ENCODE peak calls at places on chromosomes 3 and 15, in seven cellular contexts. One of them, this sample, is unnamed.

GRCh38 chr3:122215592-122216298 is 32.3 kb downstream of the CASR start:
- DNase-seq in WTC11: no peak
- DNase-seq in GM12865: no peak
- DNase-seq in ovary: no peak
- DNase-seq in lower leg skin: no peak
- DNase-seq in lung: no peak
- DNase-seq in A549: no peak
- DNase-seq in this sample: no peak

GRCh38 chr15:66588971-66589370 is 23.2 kb upstream of the LCTL start:
- DNase-seq in ovary: no peak
- DNase-seq in lung: no peak
- DNase-seq in GM12865: no peak
- DNase-seq in A549: no peak
- DNase-seq in lower leg skin: no peak
- DNase-seq in WTC11: peak
- DNase-seq in this sample: no peak

GRCh38 chr15:70140543-70141375 is 43.0 kb upstream of the TLE3 start:
- DNase-seq in WTC11: peak
- DNase-seq in GM12865: peak
- DNase-seq in lower leg skin: no peak
- DNase-seq in lung: peak
- DNase-seq in ovary: no peak
- DNase-seq in A549: no peak
- DNase-seq in this sample: peak

GRCh38 chr3:185685231-185686035 is 99.3 kb downstream of the SENP2 start:
- DNase-seq in lung: no peak
- DNase-seq in ovary: no peak
- DNase-seq in lower leg skin: no peak
- DNase-seq in A549: no peak
- DNase-seq in GM12865: no peak
- DNase-seq in WTC11: no peak
- DNase-seq in this sample: no peak

GRCh38 chr3:58008140-58009025 is at the start of gene FLNB:
- DNase-seq in GM12865: peak
- DNase-seq in lower leg skin: no peak
- DNase-seq in A549: peak
- DNase-seq in lung: peak
- DNase-seq in ovary: peak
- DNase-seq in WTC11: peak
- DNase-seq in this sample: peak

GRCh38 chr3:27960133-27960532 is 238.0 kb upstream of the EOMES start:
- DNase-seq in lower leg skin: no peak
- DNase-seq in lung: no peak
- DNase-seq in A549: no peak
- DNase-seq in GM12865: no peak
- DNase-seq in ovary: no peak
- DNase-seq in WTC11: no peak
- DNase-seq in this sample: no peak

GRCh38 chr3:162492446-162493081 is 996.0 kb downstream of the OTOL1 start:
- DNase-seq in WTC11: no peak
- DNase-seq in lower leg skin: no peak
- DNase-seq in ovary: no peak
- DNase-seq in A549: peak
- DNase-seq in GM12865: no peak
- DNase-seq in lung: no peak
- DNase-seq in this sample: no peak

GRCh38 chr3:161221881-161222600 is 930 bp downstream of the NMD3 start:
- DNase-seq in lung: no peak
- DNase-seq in lower leg skin: no peak
- DNase-seq in ovary: no peak
- DNase-seq in GM12865: peak
- DNase-seq in A549: no peak
- DNase-seq in WTC11: no peak
- DNase-seq in this sample: peak

GRCh38 chr15:38843736-38844590 is 279.3 kb upstream of the RASGRP1 start:
- DNase-seq in lung: no peak
- DNase-seq in A549: no peak
- DNase-seq in lower leg skin: no peak
- DNase-seq in ovary: no peak
- DNase-seq in WTC11: no peak
- DNase-seq in GM12865: peak
- DNase-seq in this sample: no peak

GRCh38 chr15:43876872-43877271 is 50.1 kb downstream of the WDR76 start:
- DNase-seq in WTC11: no peak
- DNase-seq in A549: no peak
- DNase-seq in GM12865: no peak
- DNase-seq in lung: no peak
- DNase-seq in ovary: no peak
- DNase-seq in lower leg skin: no peak
- DNase-seq in this sample: no peak

DNA sequence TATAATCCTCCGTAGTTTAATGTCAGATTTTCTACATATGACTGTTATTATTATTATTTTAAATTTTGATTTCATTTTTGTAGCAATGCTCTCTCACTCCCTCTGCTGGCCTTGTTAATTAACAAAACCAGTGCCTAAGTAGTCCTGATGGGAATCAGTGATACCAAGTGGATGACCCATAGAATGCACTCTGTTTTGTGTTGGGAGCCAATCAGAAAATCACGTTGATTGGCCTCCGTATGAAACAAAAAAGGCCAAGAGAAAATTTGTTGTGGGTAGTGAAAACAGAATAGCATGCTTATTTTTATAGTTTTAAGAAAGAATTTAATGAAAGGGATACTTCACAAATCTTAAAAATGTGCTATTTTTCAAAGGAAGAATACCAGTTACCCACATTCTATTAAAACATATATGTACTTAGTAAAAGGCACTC is 34.4 kb upstream of the MEIS2 start:
- DNase-seq in WTC11: no peak
- DNase-seq in lung: no peak
- DNase-seq in lower leg skin: no peak
- DNase-seq in ovary: no peak
- DNase-seq in GM12865: peak
- DNase-seq in A549: peak
- DNase-seq in this sample: no peak
- TF ChIP-seq CTCF in WTC11: no peak
- TF ChIP-seq CTCF in lung: peak
- TF ChIP-seq CTCF in lower leg skin: no peak
- TF ChIP-seq CTCF in ovary: peak
- TF ChIP-seq CTCF in GM12865: peak
- TF ChIP-seq CTCF in A549: peak
- TF ChIP-seq CTCF in this sample: no peak

DNA sequence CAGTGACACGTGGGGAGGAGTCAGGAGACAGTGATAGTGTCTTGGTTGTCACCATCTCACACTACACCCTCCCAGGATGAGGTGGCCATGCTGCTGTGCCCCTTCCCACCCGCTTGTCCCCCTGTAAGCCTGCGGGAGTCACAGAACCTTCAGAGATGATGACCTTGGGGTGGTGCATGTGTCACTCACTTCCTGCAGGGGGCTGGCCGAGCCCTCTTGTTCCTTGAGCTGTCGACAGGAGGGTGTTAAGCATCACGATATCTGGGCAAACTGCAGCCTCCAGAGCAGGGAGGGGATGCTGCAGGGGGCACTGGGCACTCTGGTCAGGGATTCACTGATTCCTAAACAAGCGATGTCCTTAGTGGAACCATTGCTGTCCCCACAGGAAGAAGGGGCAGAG is 27.7 kb downstream of the FAH start:
- DNase-seq in lower leg skin: no peak
- DNase-seq in ovary: no peak
- DNase-seq in GM12865: no peak
- DNase-seq in A549: no peak
- DNase-seq in WTC11: no peak
- DNase-seq in lung: no peak
- DNase-seq in this sample: no peak
- TF ChIP-seq CTCF in lower leg skin: no peak
- TF ChIP-seq CTCF in ovary: no peak
- TF ChIP-seq CTCF in GM12865: no peak
- TF ChIP-seq CTCF in A549: no peak
- TF ChIP-seq CTCF in WTC11: no peak
- TF ChIP-seq CTCF in lung: no peak
- TF ChIP-seq CTCF in this sample: no peak

DNA sequence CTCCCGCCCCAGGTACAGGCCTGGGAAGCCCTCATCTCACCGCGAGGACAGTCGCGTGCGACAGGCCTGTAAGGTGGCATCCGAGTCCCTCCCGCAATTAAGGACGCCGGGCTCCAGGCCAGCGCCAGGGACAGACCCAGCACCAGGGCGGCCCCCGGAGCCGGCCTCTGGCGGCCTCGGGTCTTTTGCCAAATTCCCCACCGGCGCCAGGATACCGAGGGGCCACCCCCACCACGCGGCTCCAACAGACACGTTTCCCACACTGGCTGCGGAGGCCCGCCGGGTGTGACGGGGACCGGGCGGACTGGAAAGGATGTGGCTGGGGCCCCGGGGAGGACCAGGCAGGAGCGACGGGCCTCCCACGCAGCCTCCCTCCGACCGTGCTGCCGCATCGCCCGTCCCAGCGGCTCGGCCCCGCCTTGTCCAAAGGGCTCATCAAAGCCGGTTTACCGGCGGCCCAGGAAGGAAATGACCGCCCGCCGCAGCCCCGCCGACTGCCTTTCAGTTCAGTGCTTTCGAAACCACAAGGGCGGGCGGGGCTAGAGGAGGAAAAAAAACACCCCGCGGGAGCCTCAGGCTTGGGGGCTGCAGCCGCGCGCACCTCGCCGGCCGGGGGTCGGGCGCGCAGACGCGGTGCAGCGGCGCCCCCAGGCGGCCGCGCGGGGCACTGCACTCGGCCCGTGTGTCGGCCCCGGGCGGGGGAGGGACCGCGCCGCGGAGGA is 11.2 kb downstream of the XXYLT1 start:
- DNase-seq in GM12865: peak
- DNase-seq in WTC11: peak
- DNase-seq in lung: peak
- DNase-seq in lower leg skin: peak
- DNase-seq in A549: peak
- DNase-seq in ovary: peak
- DNase-seq in this sample: peak
- TF ChIP-seq CTCF in GM12865: peak
- TF ChIP-seq CTCF in WTC11: peak
- TF ChIP-seq CTCF in lung: peak
- TF ChIP-seq CTCF in lower leg skin: no peak
- TF ChIP-seq CTCF in A549: peak
- TF ChIP-seq CTCF in ovary: peak
- TF ChIP-seq CTCF in this sample: peak

DNA sequence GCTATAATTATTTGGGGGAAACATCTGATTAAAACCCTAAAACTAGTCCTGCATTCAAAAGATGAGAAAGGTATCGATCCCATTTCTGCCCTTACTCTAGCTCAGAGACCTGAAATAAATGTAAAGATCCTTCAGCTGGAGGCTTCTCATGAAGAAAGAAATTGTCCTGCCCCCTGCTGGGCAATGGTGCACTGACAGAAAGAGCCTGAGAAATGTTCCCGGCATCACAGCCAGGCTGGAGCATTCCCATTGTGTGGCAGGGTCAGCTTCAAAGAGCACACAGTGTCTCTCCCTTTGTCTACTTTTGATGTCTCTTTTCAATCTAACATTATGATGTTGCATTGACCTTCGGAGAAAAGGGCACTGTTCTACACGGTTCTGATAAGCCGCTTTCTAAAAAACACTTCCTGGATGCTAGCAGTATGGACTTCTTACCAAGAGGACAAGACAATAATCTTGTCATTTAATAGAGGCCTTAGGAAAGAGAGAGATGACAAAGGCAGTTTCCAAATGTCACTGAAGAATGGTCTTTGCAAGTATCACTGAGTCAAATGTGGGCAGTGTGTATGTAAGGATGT is 287.5 kb downstream of the MAGI1 start:
- DNase-seq in A549: peak
- DNase-seq in lung: no peak
- DNase-seq in lower leg skin: no peak
- DNase-seq in GM12865: peak
- DNase-seq in WTC11: peak
- DNase-seq in ovary: no peak
- DNase-seq in this sample: peak
- TF ChIP-seq CTCF in A549: peak
- TF ChIP-seq CTCF in lung: peak
- TF ChIP-seq CTCF in lower leg skin: no peak
- TF ChIP-seq CTCF in GM12865: peak
- TF ChIP-seq CTCF in WTC11: peak
- TF ChIP-seq CTCF in ovary: no peak
- TF ChIP-seq CTCF in this sample: peak

DNA sequence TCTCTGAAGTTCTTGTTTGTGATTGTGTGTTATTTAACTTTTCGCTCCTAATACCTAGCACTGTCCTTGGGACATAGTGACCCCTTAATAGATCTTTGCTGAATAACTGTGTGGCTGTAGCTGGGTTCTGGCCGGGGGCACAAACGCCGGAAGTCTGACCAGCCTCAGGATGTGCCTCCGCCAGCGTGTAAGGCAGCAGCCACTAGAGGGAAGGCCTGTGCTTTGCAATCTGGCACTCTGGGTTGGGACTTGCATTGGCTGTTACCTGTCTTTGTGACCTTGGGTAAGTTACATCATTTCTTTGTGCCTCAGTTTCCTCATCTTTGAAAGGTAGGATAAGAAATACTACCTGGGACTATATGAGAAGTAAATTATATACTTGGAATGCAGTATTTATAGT is 158.7 kb downstream of the GHSR start:
- DNase-seq in WTC11: peak
- DNase-seq in GM12865: no peak
- DNase-seq in lung: no peak
- DNase-seq in ovary: no peak
- DNase-seq in A549: no peak
- DNase-seq in lower leg skin: no peak
- DNase-seq in this sample: peak
- TF ChIP-seq CTCF in WTC11: no peak
- TF ChIP-seq CTCF in GM12865: no peak
- TF ChIP-seq CTCF in lung: no peak
- TF ChIP-seq CTCF in ovary: no peak
- TF ChIP-seq CTCF in A549: no peak
- TF ChIP-seq CTCF in lower leg skin: no peak
- TF ChIP-seq CTCF in this sample: peak

GRCh38 chr3:48915296-48915695 is 3.3 kb upstream of the ARIH2 start:
- DNase-seq in ovary: no peak
- DNase-seq in WTC11: no peak
- DNase-seq in lower leg skin: no peak
- DNase-seq in GM12865: no peak
- DNase-seq in A549: no peak
- DNase-seq in lung: no peak
- DNase-seq in this sample: no peak

GRCh38 chr3:48919215-48920138 is 835 bp downstream of the ARIH2 start:
- DNase-seq in ovary: no peak
- DNase-seq in lung: no peak
- DNase-seq in WTC11: no peak
- DNase-seq in lower leg skin: no peak
- DNase-seq in GM12865: peak
- DNase-seq in A549: peak
- DNase-seq in this sample: peak

GRCh38 chr3:48918388-48919214 is at the start of gene ARIH2:
- DNase-seq in lower leg skin: peak
- DNase-seq in GM12865: peak
- DNase-seq in A549: peak
- DNase-seq in lung: peak
- DNase-seq in WTC11: peak
- DNase-seq in ovary: peak
- DNase-seq in this sample: peak
- TF ChIP-seq CTCF in lower leg skin: no peak
- TF ChIP-seq CTCF in GM12865: peak
- TF ChIP-seq CTCF in A549: no peak
- TF ChIP-seq CTCF in lung: no peak
- TF ChIP-seq CTCF in WTC11: no peak
- TF ChIP-seq CTCF in ovary: peak
- TF ChIP-seq CTCF in this sample: no peak

This sample was measured in GM20000.